ENCODE peak calls at places on chromosome 2, in four cellular contexts. L, B, S and M are unnamed samples. For H3K4me1, the result is how much of the 10 kb centered on the place peaks cover.

GRCh38 chr2:102279391-102279735 is 32.0 kb upstream of the IL1RL1 start:
- DNase-seq in L (no peak), B (no peak), S (no peak), M (no peak)

GRCh38 chr2:184598313-184599053 is at the start of gene ZNF804A:
- DNase-seq in L (peak), B (peak), S (peak), M (no peak)

GRCh38 chr2:229800997-229801754 is 86.8 kb upstream of the DNER start:
- DNase-seq in L (peak), B (peak), S (peak), M (no peak)

GRCh38 chr2:210389856-210390255 is 74.9 kb upstream of the MYL1 start:
- DNase-seq in L (no peak), B (no peak), S (no peak), M (no peak)

GRCh38 chr2:11980809-11981208 is 234.4 kb downstream of the LPIN1 start:
- DNase-seq in L (no peak), B (no peak), S (no peak), M (no peak)

GRCh38 chr2:180696005-180696404 is 284.4 kb upstream of the UBE2E3 start:
- DNase-seq in L (no peak), B (no peak), S (no peak), M (no peak)

GRCh38 chr2:222854773-222855700 is 5.8 kb upstream of the ACSL3 start:
- DNase-seq in L (no peak), B (no peak), S (no peak), M (no peak)

GRCh38 chr2:20674974-20675679 is 8.2 kb downstream of the GDF7 start:
- DNase-seq in L (no peak), B (peak), S (peak), M (no peak)

GRCh38 chr2:112627060-112628040 is 18.4 kb upstream of the SLC20A1 start:
- DNase-seq in L (no peak), B (peak), S (peak), M (peak)

GRCh38 chr2:217711236-217711635 is 291.6 kb downstream of the TNS1 start:
- DNase-seq in L (no peak), B (no peak), S (peak), M (no peak)

GRCh38 chr2:222859786-222860726 is 780 bp upstream of the ACSL3 start:
- DNase-seq in L (peak), B (peak), S (peak), M (peak)

DNA sequence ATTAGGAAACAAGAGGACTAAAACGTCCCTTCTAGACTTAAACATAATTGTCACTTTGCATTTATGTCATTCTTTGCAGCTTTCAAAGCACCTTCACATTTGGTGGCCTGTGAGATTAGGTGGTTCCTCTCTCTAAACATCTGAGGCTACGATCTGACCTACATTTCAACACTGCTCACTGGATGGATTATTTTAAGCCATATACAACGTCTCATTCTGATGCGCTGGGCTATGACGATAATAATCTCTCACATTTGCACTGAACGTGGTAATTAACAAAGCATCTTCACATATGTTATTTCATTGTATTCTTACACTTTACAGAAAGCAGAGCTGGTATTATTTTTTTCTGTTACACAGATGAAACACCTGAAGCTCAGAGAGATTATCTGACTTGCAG is 36.5 kb downstream of the DNMT3A start:
- DNase-seq in L (no peak), B (no peak), S (no peak), M (no peak)
- H3K4me1 ChIP-seq in L (under half), B (under half), S (under half), M (under half)

GRCh38 chr2:231597627-231598026 is 5.0 kb downstream of the TEX44 start:
- DNase-seq in L (no peak), B (no peak), S (no peak), M (no peak)
- H3K27ac ChIP-seq in L (no peak), B (peak), S (peak), M (no peak)

DNA sequence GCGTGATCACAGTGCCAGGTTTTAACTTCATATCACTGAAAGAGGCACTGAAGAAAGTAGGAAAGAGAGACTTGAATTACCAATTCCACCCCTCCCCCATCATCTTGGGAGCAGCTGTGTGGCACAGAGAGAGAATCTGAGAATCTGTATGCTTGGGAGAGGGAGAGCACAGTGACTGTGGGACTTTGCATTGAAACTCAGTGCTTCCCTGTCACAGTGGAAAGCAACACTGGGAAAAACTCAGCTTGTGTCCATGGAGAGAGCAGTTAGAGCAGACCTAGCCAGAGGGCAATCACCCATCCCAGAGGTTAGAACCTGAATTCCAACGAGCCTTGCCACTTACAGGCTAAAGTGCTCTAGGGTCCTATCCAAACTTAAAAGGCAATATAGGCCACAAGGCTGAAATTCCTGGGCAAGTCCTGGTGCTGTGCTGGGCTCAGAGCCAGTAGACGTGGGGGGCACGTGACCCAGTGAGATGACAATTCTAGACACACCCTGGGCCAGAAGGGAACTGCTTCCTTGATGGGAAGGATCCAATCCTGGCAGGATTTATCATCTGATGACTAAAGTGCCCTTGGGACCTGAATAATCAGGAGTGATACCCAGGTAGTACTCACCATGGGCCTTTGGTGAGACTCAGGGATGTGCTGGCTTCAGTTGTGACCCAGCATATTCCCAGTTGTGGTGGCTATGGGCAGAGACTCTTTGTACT is 15.5 kb upstream of the ABCB11 start:
- DNase-seq in L (no peak), B (no peak), S (no peak), M (no peak)
- H3K4me1 ChIP-seq in L (under half), B (under half), S (under half), M (under half)

DNA sequence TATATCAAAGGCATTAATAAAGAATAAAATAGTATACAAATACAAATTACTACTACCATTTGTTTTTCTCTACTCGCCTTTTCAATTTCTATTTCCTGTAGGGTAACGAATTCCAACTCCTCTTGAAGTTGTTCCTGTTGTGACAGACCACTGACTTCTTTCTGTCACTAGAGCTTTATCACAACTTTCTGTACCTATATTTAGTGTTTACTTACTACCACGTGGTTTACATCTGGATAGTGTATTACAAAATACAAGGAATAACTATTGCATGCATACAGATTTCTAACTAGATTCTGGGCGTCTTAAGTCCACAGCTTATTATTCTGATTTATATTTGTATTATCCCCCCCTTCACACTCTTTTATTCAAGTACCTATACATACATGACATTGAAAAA is 22.3 kb downstream of the NBAS start:
- DNase-seq in L (no peak), B (no peak), S (no peak), M (no peak)
- H3K27ac ChIP-seq in L (no peak), B (no peak), S (no peak), M (no peak)